ENCODE peak calls at places on chromosome 16, in five cellular contexts. R is CD4-positive, alpha-beta memory T cell; Q is CD4-positive, alpha-beta T cell; M is brain microvascular endothelial cell; X is CD8-positive, alpha-beta memory T cell. C is an unnamed sample.

GRCh38 chr16:82700541-82701240 is 73.9 kb downstream of the CDH13 start:
- DNase-seq in R (no peak), Q (no peak), M (peak; percentile 75), X (no peak), C (no peak)

GRCh38 chr16:15990902-15991301 is 41.5 kb downstream of the ABCC1 start:
- DNase-seq in R (no peak), Q (no peak), M (no peak), X (no peak), C (no peak)

GRCh38 chr16:8397223-8397622 is 193.1 kb downstream of the TMEM114 start:
- DNase-seq in R (no peak), Q (no peak), M (no peak), X (no peak), C (no peak)

GRCh38 chr16:72191551-72191950 is 19.6 kb upstream of the PMFBP1 start:
- DNase-seq in R (no peak), Q (no peak), M (peak; percentile 15), X (no peak), C (no peak)

GRCh38 chr16:3650631-3651265 is 3.7 kb upstream of the DNASE1 start:
- DNase-seq in R (no peak), Q (no peak), M (no peak), X (no peak), C (no peak)

GRCh38 chr16:86523166-86523740 is 12.9 kb downstream of the FOXF1 start:
- DNase-seq in R (no peak), Q (no peak), M (no peak), X (no peak), C (no peak)

GRCh38 chr16:80366023-80366422 is 174.8 kb upstream of the DYNLRB2 start:
- DNase-seq in R (no peak), Q (no peak), M (no peak), X (no peak), C (no peak)

GRCh38 chr16:84414789-84415326 is 46.5 kb downstream of the ATP2C2 start:
- DNase-seq in R (no peak), Q (no peak), M (no peak), X (no peak), C (no peak)

GRCh38 chr16:89456412-89456811 is 33.9 kb downstream of the ANKRD11 start:
- DNase-seq in R (no peak), Q (no peak), M (no peak), X (no peak), C (no peak)

GRCh38 chr16:30185141-30185682 is 1.8 kb downstream of the CORO1A start:
- DNase-seq in R (peak; percentile 29), Q (peak; percentile 14), M (no peak), X (peak; percentile 20), C (no peak)

GRCh38 chr16:81696959-81697293 is 82.2 kb upstream of the PLCG2 start:
- DNase-seq in R (no peak), Q (no peak), M (no peak), X (no peak), C (no peak)

GRCh38 chr16:19502395-19503131 is 19.3 kb downstream of the GDE1 start:
- DNase-seq in R (peak; percentile 46), Q (peak; percentile 27), M (peak; percentile 66), X (peak; percentile 38), C (peak; percentile 29)

GRCh38 chr16:19517424-19518089 is 4.3 kb downstream of the GDE1 start:
- DNase-seq in R (no peak), Q (no peak), M (peak; percentile 17), X (no peak), C (no peak)

GRCh38 chr16:46715769-46716305 is 26.4 kb downstream of the ORC6 start:
- DNase-seq in R (no peak), Q (no peak), M (no peak), X (no peak), C (no peak)

GRCh38 chr16:85376292-85377095 is 236.6 kb upstream of the GSE1 start:
- DNase-seq in R (no peak), Q (no peak), M (no peak), X (no peak), C (peak; percentile 70)

GRCh38 chr16:29729116-29729521 is 16.7 kb downstream of the C16orf54 start:
- DNase-seq in R (no peak), Q (no peak), M (peak; percentile 31), X (no peak), C (no peak)

GRCh38 chr16:83137326-83137770 is 510.6 kb downstream of the CDH13 start:
- DNase-seq in R (peak; percentile 14), Q (no peak), M (peak; percentile 75), X (no peak), C (no peak)

GRCh38 chr16:15498427-15499175 is 64.2 kb downstream of the BMERB1 start:
- DNase-seq in R (no peak), Q (no peak), M (no peak), X (no peak), C (no peak)

GRCh38 chr16:66426112-66427035 is 721 bp upstream of the BEAN1 start:
- DNase-seq in R (no peak), Q (no peak), M (no peak), X (no peak), C (no peak)

GRCh38 chr16:67672306-67672705 is 5.7 kb downstream of the C16orf86 start:
- DNase-seq in R (no peak), Q (no peak), M (no peak), X (no peak), C (no peak)

GRCh38 chr16:67668495-67669157 is 2.0 kb downstream of the C16orf86 start:
- DNase-seq in R (no peak), Q (peak; percentile 25), M (no peak), X (no peak), C (no peak)

GRCh38 chr16:67667817-67668494 is 1.3 kb downstream of the C16orf86 start:
- DNase-seq in R (peak; percentile 82), Q (peak; percentile 82), M (peak; percentile 88), X (peak; percentile 48), C (peak; percentile 89)

GRCh38 chr16:67667434-67667816 is 811 bp downstream of the C16orf86 start:
- DNase-seq in R (no peak), Q (no peak), M (no peak), X (no peak), C (no peak)

GRCh38 chr16:67669499-67670101 is 3.0 kb downstream of the C16orf86 start:
- DNase-seq in R (no peak), Q (no peak), M (no peak), X (no peak), C (no peak)
- H3K27ac ChIP-seq in R (no peak overlapping the region), Q (no peak overlapping the region), M (no peak overlapping the region), X (no peak overlapping the region), C (no peak overlapping the region)

GRCh38 chr16:58417035-58417434 is 24.8 kb downstream of the GINS3 start:
- DNase-seq in R (no peak), Q (no peak), M (no peak), X (no peak), C (no peak)
- H3K27ac ChIP-seq in R (no peak overlapping the region), Q (no peak overlapping the region), M (no peak overlapping the region), X (no peak overlapping the region), C (peak overlapping the region; percentile 73)

GRCh38 chr16:69918241-69918640 is 32.9 kb upstream of the CLEC18A start:
- DNase-seq in R (no peak), Q (no peak), M (peak; percentile 11), X (no peak), C (no peak)

GRCh38 chr16:69921125-69921524 is 30.0 kb upstream of the CLEC18A start:
- DNase-seq in R (no peak), Q (no peak), M (peak; percentile 16), X (no peak), C (no peak)

GRCh38 chr16:69916445-69916844 is 34.7 kb upstream of the CLEC18A start:
- DNase-seq in R (no peak), Q (no peak), M (no peak), X (no peak), C (no peak)

GRCh38 chr16:69917311-69917710 is 33.8 kb upstream of the CLEC18A start:
- DNase-seq in R (no peak), Q (no peak), M (no peak), X (no peak), C (peak; percentile 39)

GRCh38 chr16:69917739-69918138 is 33.4 kb upstream of the CLEC18A start:
- DNase-seq in R (no peak), Q (no peak), M (peak; percentile 95), X (no peak), C (no peak)
- H3K27ac ChIP-seq in R (no peak overlapping the region), Q (no peak overlapping the region), M (peak overlapping the region; percentile 82), X (no peak overlapping the region), C (peak overlapping the region; percentile 67)

DNA sequence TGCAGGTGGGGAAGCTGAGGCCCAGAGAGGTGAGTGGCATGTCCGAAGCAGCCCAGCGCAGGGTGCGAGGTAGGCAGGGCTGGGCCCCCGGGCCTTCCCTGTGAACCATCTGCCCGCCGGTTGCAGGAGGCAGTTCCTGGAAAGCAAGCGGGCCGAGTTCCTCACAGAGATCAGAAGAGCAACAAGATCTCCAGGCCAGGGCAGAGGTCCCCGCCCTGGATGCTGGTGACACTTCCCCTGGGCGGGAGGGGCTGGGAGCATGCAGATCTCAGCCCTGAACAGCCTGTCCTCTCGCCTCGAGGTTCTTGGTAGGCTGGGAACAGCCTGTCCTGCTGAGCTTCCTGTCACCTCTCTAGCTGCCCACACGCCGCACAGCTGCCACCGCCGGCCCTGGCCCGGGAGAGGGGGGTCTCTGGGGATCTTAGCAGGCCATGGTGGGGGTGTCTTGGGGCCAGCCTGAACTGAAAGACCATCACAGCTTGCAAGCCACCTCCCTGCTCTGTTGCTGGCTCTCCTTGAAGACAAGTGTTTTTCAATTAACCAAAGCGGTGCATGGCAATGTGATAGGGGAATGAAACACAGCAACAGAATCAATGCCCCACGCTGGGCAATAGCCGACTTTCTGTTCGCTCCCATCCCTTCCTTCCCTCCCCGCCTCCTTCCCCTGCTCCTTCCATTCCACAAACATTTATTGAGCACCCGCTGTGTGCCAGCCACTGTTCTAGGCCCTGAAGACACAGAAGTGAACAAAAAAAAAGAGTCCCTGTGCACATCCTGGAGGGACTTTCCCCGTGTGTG is 31.7 kb downstream of the SOCS1 start:
- DNase-seq in R (peak; percentile 63), Q (peak; percentile 54), M (no peak), X (peak; percentile 41), C (peak; percentile 34)
- H3K27ac ChIP-seq in R (peak overlapping the region; percentile 75), Q (peak overlapping the region; percentile 91), M (no peak overlapping the region), X (peak overlapping the region; percentile 76), C (no peak overlapping the region)

DNA sequence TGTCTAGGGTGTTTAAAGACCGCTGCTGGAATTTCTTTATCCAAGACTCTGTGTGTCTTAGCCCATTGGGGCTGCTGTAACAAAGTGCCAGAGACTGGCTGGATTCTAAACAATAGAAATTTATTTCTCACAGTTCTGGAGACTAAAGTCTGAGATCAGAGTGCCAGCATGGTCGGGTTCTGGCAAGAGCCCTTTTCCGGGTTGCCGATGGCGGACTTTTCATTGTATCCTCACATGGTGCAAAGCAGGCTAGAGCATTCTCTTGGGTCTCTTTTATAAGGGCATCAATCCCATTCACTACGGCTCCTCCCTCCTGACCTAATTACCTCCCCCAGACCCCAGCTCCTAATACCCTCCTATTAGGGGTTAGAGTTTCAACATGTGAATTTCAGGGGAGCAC is 9.5 kb downstream of the NLRC5 start:
- DNase-seq in R (no peak), Q (no peak), M (no peak), X (no peak), C (no peak)
- H3K27ac ChIP-seq in R (peak overlapping the region; percentile 79), Q (peak overlapping the region; percentile 69), M (no peak overlapping the region), X (peak overlapping the region; percentile 71), C (no peak overlapping the region)

DNA sequence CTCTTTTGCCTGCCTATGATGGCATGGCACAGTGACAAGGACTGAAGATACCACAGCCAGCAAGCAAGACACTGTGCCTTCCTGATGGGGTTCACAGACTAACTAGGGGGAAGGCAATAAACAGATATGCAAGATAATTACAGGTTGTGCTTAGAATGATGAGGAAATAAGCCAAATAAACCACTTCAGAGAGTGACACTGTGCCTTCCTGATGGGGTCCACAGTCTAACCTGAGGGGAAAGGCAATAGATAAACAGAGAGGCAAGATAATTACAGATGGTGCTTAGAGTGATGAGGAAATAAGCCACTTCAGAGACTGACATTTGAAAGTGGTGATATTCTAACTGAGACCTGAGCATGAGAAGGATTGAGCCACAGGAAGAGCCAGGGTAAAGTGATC is 84.2 kb downstream of the HS3ST2 start:
- DNase-seq in R (no peak), Q (no peak), M (no peak), X (no peak), C (no peak)
- H3K27ac ChIP-seq in R (no peak overlapping the region), Q (no peak overlapping the region), M (no peak overlapping the region), X (no peak overlapping the region), C (no peak overlapping the region)

GRCh38 chr16:4683255-4684029 is 9.9 kb upstream of the NUDT16L1 start:
- DNase-seq in R (no peak), Q (no peak), M (no peak), X (no peak), C (no peak)
- H3K27ac ChIP-seq in R (no peak overlapping the region), Q (peak overlapping the region; percentile 35), M (no peak overlapping the region), X (no peak overlapping the region), C (peak overlapping the region; percentile 4)